ENCODE peak calls at places on chromosomes 11 and 22, in ten cellular contexts. T is PC-9, B is fibroblast of pulmonary artery, R is heart right ventricle, C is pancreas, Q is kidney, V is ovary, U is cardiac muscle cell, A is cardiac fibroblast, W is left lung. F is an unnamed sample.

GRCh38 chr22:45731798-45732495 is 60.3 kb downstream of the ATXN10 start:
- DNase-seq in T (no peak), B (peak; percentile 52), R (no peak), C (no peak), Q (no peak), V (no peak), U (peak; percentile 51), A (peak; percentile 51), W (no peak), F (no peak)

GRCh38 chr11:35316161-35316560 is 103.2 kb downstream of the SLC1A2 start:
- DNase-seq in T (no peak), B (no peak), R (no peak), C (no peak), Q (no peak), V (no peak), U (no peak), A (no peak), W (no peak), F (no peak)

GRCh38 chr11:123640677-123641494 is 13.5 kb downstream of the SCN3B start:
- DNase-seq in T (no peak), B (peak; percentile 45), R (peak; percentile 29), C (peak; percentile 80), Q (peak; percentile 69), V (no peak), U (peak; percentile 54), A (peak; percentile 51), W (no peak), F (peak; percentile 33)

GRCh38 chr11:128552783-128553661 is 34.3 kb downstream of the ETS1 start:
- DNase-seq in T (no peak), B (peak; percentile 72), R (no peak), C (no peak), Q (no peak), V (no peak), U (peak; percentile 88), A (peak; percentile 63), W (no peak), F (no peak)

GRCh38 chr22:48572951-48573350 is 1254.7 kb downstream of the BRD1 start:
- DNase-seq in T (no peak), B (no peak), R (no peak), C (no peak), Q (peak; percentile 18), V (no peak), U (no peak), A (no peak), W (no peak), F (no peak)

GRCh38 chr11:127003260-127003981 is 2.9 kb upstream of the KIRREL3 start:
- DNase-seq in T (no peak), B (peak; percentile 18), R (no peak), C (peak; percentile 72), Q (peak; percentile 70), V (no peak), U (no peak), A (no peak), W (no peak), F (no peak)

GRCh38 chr22:41862530-41863266 is 29.8 kb downstream of the SREBF2 start:
- DNase-seq in T (peak; percentile 6), B (no peak), R (no peak), C (no peak), Q (no peak), V (no peak), U (no peak), A (no peak), W (no peak), F (no peak)

GRCh38 chr22:38419121-38419863 is 35.7 kb downstream of the KCNJ4 start:
- DNase-seq in T (peak; percentile 11), B (no peak), R (no peak), C (peak; percentile 49), Q (peak; percentile 72), V (no peak), U (no peak), A (no peak), W (no peak), F (no peak)

GRCh38 chr11:61485080-61485479 is 23.5 kb upstream of the LRRC10B start:
- DNase-seq in T (no peak), B (no peak), R (no peak), C (no peak), Q (peak; percentile 40), V (no peak), U (no peak), A (no peak), W (no peak), F (no peak)

GRCh38 chr11:65864758-65865471 is 4.7 kb downstream of the MUS81 start:
- DNase-seq in T (no peak), B (no peak), R (no peak), C (no peak), Q (peak; percentile 59), V (peak; percentile 23), U (no peak), A (no peak), W (no peak), F (no peak)

GRCh38 chr11:48012051-48012391 is 31.7 kb downstream of the PTPRJ start:
- DNase-seq in T (no peak), B (no peak), R (no peak), C (peak; percentile 11), Q (no peak), V (no peak), U (no peak), A (no peak), W (no peak), F (no peak)

GRCh38 chr11:43567396-43567975 is 113.1 kb upstream of the HSD17B12 start:
- DNase-seq in T (peak; percentile 37), B (peak; percentile 73), R (no peak), C (no peak), Q (no peak), V (no peak), U (peak; percentile 72), A (peak; percentile 69), W (no peak), F (no peak)

GRCh38 chr11:1072116-1072820 is 2.4 kb upstream of the MUC2 start:
- DNase-seq in T (peak; percentile 59), B (peak; percentile 91), R (peak; percentile 18), C (no peak), Q (peak; percentile 69), V (peak; percentile 17), U (peak; percentile 77), A (peak; percentile 79), W (peak; percentile 30), F (no peak)

GRCh38 chr11:27013741-27014415 is 20.0 kb downstream of the FIBIN start:
- DNase-seq in T (no peak), B (no peak), R (no peak), C (no peak), Q (no peak), V (no peak), U (peak; percentile 68), A (peak; percentile 48), W (no peak), F (no peak)

GRCh38 chr22:36289406-36289870 is 36.5 kb downstream of the APOL1 start:
- DNase-seq in T (no peak), B (no peak), R (no peak), C (no peak), Q (no peak), V (no peak), U (no peak), A (no peak), W (peak; percentile 40), F (no peak)

GRCh38 chr11:18243783-18244362 is 4.6 kb downstream of the SAA2 start:
- DNase-seq in T (peak; percentile 57), B (peak; percentile 86), R (no peak), C (no peak), Q (no peak), V (peak; percentile 34), U (peak; percentile 85), A (peak; percentile 86), W (peak; percentile 43), F (no peak)

GRCh38 chr11:119222891-119223290 is 16.8 kb downstream of the CBL start:
- DNase-seq in T (no peak), B (no peak), R (no peak), C (no peak), Q (no peak), V (no peak), U (no peak), A (no peak), W (no peak), F (no peak)

GRCh38 chr11:28585007-28585406 is 476.8 kb downstream of the METTL15 start:
- DNase-seq in T (no peak), B (peak; percentile 33), R (no peak), C (no peak), Q (no peak), V (no peak), U (peak; percentile 14), A (no peak), W (no peak), F (no peak)

GRCh38 chr22:47176573-47177333 is 414.3 kb downstream of the TBC1D22A start:
- DNase-seq in T (no peak), B (no peak), R (peak; percentile 3), C (peak; percentile 53), Q (peak; percentile 54), V (peak; percentile 13), U (no peak), A (no peak), W (peak; percentile 25), F (no peak)

GRCh38 chr22:25447689-25448434 is 116.6 kb upstream of the GRK3 start:
- DNase-seq in T (peak; percentile 66), B (peak; percentile 83), R (peak; percentile 95), C (peak; percentile 95), Q (peak; percentile 95), V (peak; percentile 87), U (peak; percentile 85), A (peak; percentile 83), W (peak; percentile 90), F (peak; percentile 67)

GRCh38 chr11:126083829-126084607 is 21.4 kb upstream of the CDON start:
- DNase-seq in T (no peak), B (no peak), R (no peak), C (no peak), Q (no peak), V (no peak), U (no peak), A (no peak), W (no peak), F (no peak)

GRCh38 chr22:44311104-44311854 is 1.5 kb downstream of the SHISAL1 start:
- DNase-seq in T (no peak), B (no peak), R (no peak), C (no peak), Q (no peak), V (no peak), U (no peak), A (no peak), W (no peak), F (no peak)
- TF ChIP-seq CTCF in T (no peak), B (no peak), R (no peak), C (no peak), Q (no peak), V (no peak), U (no peak), A (no peak), W (no peak), F (no peak)

GRCh38 chr11:86246293-86246675 is 1.7 kb downstream of the EED start:
- DNase-seq in T (no peak), B (no peak), R (no peak), C (no peak), Q (no peak), V (no peak), U (no peak), A (no peak), W (no peak), F (no peak)
- H3K4me3 ChIP-seq in T (peak overlapping the region; percentile 67), B (peak overlapping the region; percentile 93), R (peak overlapping the region; percentile 93), C (peak overlapping the region; percentile 86), Q (peak overlapping the region; percentile 93), V (peak overlapping the region; percentile 90), U (peak overlapping the region; percentile 73), A (peak overlapping the region; percentile 67), W (peak overlapping the region; percentile 70), F (peak overlapping the region; percentile 88)

GRCh38 chr11:108593214-108593909 is at the start of gene EXPH5:
- DNase-seq in T (peak; percentile 100), B (peak; percentile 35), R (peak; percentile 84), C (peak; percentile 93), Q (peak; percentile 97), V (peak; percentile 84), U (peak; percentile 52), A (peak; percentile 35), W (peak; percentile 94), F (peak; percentile 58)
- TF ChIP-seq CTCF in T (peak; percentile 33), B (no peak), R (no peak), C (no peak), Q (no peak), V (no peak), U (no peak), A (no peak), W (no peak), F (no peak)

GRCh38 chr11:114165326-114166230 is 106.1 kb downstream of the ZBTB16 start:
- DNase-seq in T (no peak), B (no peak), R (no peak), C (no peak), Q (no peak), V (no peak), U (no peak), A (no peak), W (no peak), F (peak; percentile 63)
- H3K4me3 ChIP-seq in T (no peak overlapping the region), B (no peak overlapping the region), R (no peak overlapping the region), C (no peak overlapping the region), Q (no peak overlapping the region), V (no peak overlapping the region), U (no peak overlapping the region), A (no peak overlapping the region), W (no peak overlapping the region), F (peak overlapping the region; percentile 4)